ENCODE peak calls at places on chromosome 3, in seven cellular contexts. N is ACHN, U is brain microvascular endothelial cell, P is Calu3, B is AG04450, S is HuH-7, H is astrocyte of the spinal cord. G is an unnamed sample.

GRCh38 chr3:72891053-72891855 is 3.4 kb downstream of the GXYLT2 start:
- DNase-seq in P (no peak), U (peak), H (peak), S (no peak), B (peak), N (peak), G (peak)

GRCh38 chr3:170585937-170586310 is at the start of gene SLC7A14:
- DNase-seq in H (no peak), P (no peak), U (peak), N (no peak), B (no peak), S (no peak), G (no peak)

GRCh38 chr3:142602630-142603339 is 6.6 kb downstream of the PLS1 start:
- DNase-seq in S (no peak), P (no peak), U (no peak), H (no peak), N (no peak), B (no peak), G (no peak)

GRCh38 chr3:54965746-54966145 is 37.9 kb upstream of the LRTM1 start:
- DNase-seq in H (peak), S (no peak), P (no peak), U (peak), B (peak), N (no peak), G (peak)

GRCh38 chr3:37812497-37812896 is 49.2 kb upstream of the CTDSPL start:
- DNase-seq in H (peak), B (no peak), S (no peak), N (no peak), P (no peak), U (peak), G (no peak)

GRCh38 chr3:53495518-53496501 is 1.4 kb downstream of the CACNA1D start:
- DNase-seq in S (no peak), N (no peak), B (no peak), P (peak), U (no peak), H (no peak), G (no peak)

GRCh38 chr3:157408499-157409149 is 28.0 kb upstream of the PTX3 start:
- DNase-seq in P (peak), S (no peak), U (no peak), H (no peak), B (no peak), N (no peak), G (no peak)

GRCh38 chr3:188979669-188980311 is 192.0 kb upstream of the TPRG1 start:
- DNase-seq in U (no peak), P (no peak), H (no peak), B (no peak), N (no peak), S (no peak), G (no peak)

GRCh38 chr3:171200052-171201029 is 173.8 kb upstream of the SLC2A2 start:
- DNase-seq in B (no peak), N (no peak), P (no peak), H (peak), U (peak), S (no peak), G (no peak)

GRCh38 chr3:127045435-127046045 is 62.6 kb downstream of the PLXNA1 start:
- DNase-seq in U (no peak), H (no peak), B (no peak), P (no peak), S (no peak), N (peak), G (no peak)

GRCh38 chr3:177195242-177195940 is 1.9 kb downstream of the TBL1XR1 start:
- DNase-seq in N (peak), P (peak), B (no peak), S (no peak), U (no peak), H (peak), G (peak)

GRCh38 chr3:134083626-134084229 is 54.0 kb upstream of the SLCO2A1 start:
- DNase-seq in H (no peak), P (no peak), U (no peak), N (no peak), B (no peak), S (no peak), G (no peak)

GRCh38 chr3:146131616-146132410 is 29.2 kb downstream of the PLOD2 start:
- DNase-seq in N (peak), B (peak), P (peak), S (no peak), U (peak), H (peak), G (peak)

GRCh38 chr3:124664804-124665203 is 65.4 kb upstream of the UMPS start:
- DNase-seq in P (peak), B (no peak), U (no peak), H (no peak), N (peak), S (peak), G (no peak)

GRCh38 chr3:128095222-128095703 is 28.3 kb downstream of the RUVBL1 start:
- DNase-seq in H (peak), S (peak), P (peak), B (peak), N (peak), U (peak), G (peak)

GRCh38 chr3:56985460-56986327 is 74.8 kb upstream of the SPATA12 start:
- DNase-seq in N (no peak), H (peak), S (no peak), P (no peak), U (no peak), B (no peak), G (peak)

GRCh38 chr3:136283627-136284026 is 33.5 kb downstream of the PCCB start:
- DNase-seq in S (no peak), B (no peak), U (peak), H (no peak), P (no peak), N (no peak), G (no peak)

GRCh38 chr3:146921693-146922092 is 316.5 kb upstream of the PLSCR5 start:
- DNase-seq in S (no peak), N (no peak), B (no peak), P (no peak), U (no peak), H (no peak), G (no peak)

GRCh38 chr3:120752865-120753264 is 10.3 kb downstream of the GTF2E1 start:
- DNase-seq in B (no peak), P (no peak), N (no peak), H (no peak), U (no peak), S (no peak), G (no peak)